ENCODE peak calls at places on chromosomes 6 and 20, in seven cellular contexts. Z is fibroblast of lung, C is A549, P is HepG2, M is neuronal stem cell, U is transverse colon, R is sigmoid colon. W is an unnamed sample. For H3K4me1, the result is how much of the 10 kb centered on the place peaks cover.

GRCh38 chr20:15176929-15177328 is 839.5 kb upstream of the FLRT3 start:
- DNase-seq in Z (no peak), C (no peak), P (no peak), M (no peak), U (no peak), R (no peak), W (no peak)

GRCh38 chr20:32190608-32191415 is 16.7 kb downstream of the PLAGL2 start:
- DNase-seq in Z (no peak), C (no peak), P (no peak), M (no peak), U (no peak), R (no peak), W (no peak)

GRCh38 chr6:11354019-11354418 is 121.6 kb upstream of the NEDD9 start:
- DNase-seq in Z (peak), C (no peak), P (no peak), M (no peak), U (no peak), R (no peak), W (peak)

GRCh38 chr6:158050955-158051354 is 69.3 kb downstream of the SYNJ2 start:
- DNase-seq in Z (no peak), C (no peak), P (no peak), M (no peak), U (no peak), R (no peak), W (no peak)

GRCh38 chr20:10077081-10077471 is 42.3 kb downstream of the ANKEF1 start:
- DNase-seq in Z (no peak), C (no peak), P (no peak), M (no peak), U (peak), R (no peak), W (no peak)

GRCh38 chr6:162262466-162263196 is 464.9 kb downstream of the PRKN start:
- DNase-seq in Z (no peak), C (no peak), P (no peak), M (no peak), U (no peak), R (no peak), W (no peak)

GRCh38 chr20:56187791-56188190 is 60.7 kb upstream of the MC3R start:
- DNase-seq in Z (no peak), C (no peak), P (peak), M (no peak), U (no peak), R (no peak), W (no peak)

GRCh38 chr20:46849751-46850150 is 44.9 kb upstream of the EYA2 start:
- DNase-seq in Z (no peak), C (no peak), P (no peak), M (no peak), U (no peak), R (no peak), W (no peak)

GRCh38 chr6:160129886-160130615 is 8.4 kb downstream of the SLC22A1 start:
- DNase-seq in Z (no peak), C (no peak), P (no peak), M (no peak), U (no peak), R (no peak), W (no peak)

GRCh38 chr6:144122861-144123260 is 27.5 kb upstream of the STX11 start:
- DNase-seq in Z (no peak), C (no peak), P (no peak), M (no peak), U (no peak), R (no peak), W (no peak)

GRCh38 chr6:19781269-19781668 is 55.9 kb upstream of the ID4 start:
- DNase-seq in Z (no peak), C (no peak), P (peak), M (no peak), U (no peak), R (no peak), W (no peak)

GRCh38 chr20:57894096-57894495 is 184.3 kb upstream of the PMEPA1 start:
- DNase-seq in Z (no peak), C (no peak), P (no peak), M (no peak), U (no peak), R (peak), W (no peak)

GRCh38 chr20:57895161-57895855 is 185.5 kb upstream of the PMEPA1 start:
- DNase-seq in Z (no peak), C (no peak), P (no peak), M (no peak), U (no peak), R (peak), W (no peak)

GRCh38 chr20:57892471-57892870 is 182.7 kb upstream of the PMEPA1 start:
- DNase-seq in Z (no peak), C (no peak), P (no peak), M (no peak), U (no peak), R (peak), W (no peak)

GRCh38 chr20:57894522-57894921 is 184.7 kb upstream of the PMEPA1 start:
- DNase-seq in Z (no peak), C (no peak), P (no peak), M (no peak), U (no peak), R (no peak), W (no peak)

GRCh38 chr20:57893364-57894001 is 183.7 kb upstream of the PMEPA1 start:
- DNase-seq in Z (no peak), C (no peak), P (no peak), M (no peak), U (no peak), R (peak), W (no peak)
- H3K4me1 ChIP-seq in Z (under half), C (under half), P (under half), M (under half), U (under half), R (under half), W (under half)

GRCh38 chr6:139161169-139161568 is 26.3 kb downstream of the HECA start:
- DNase-seq in Z (peak), C (no peak), P (peak), M (no peak), U (no peak), R (no peak), W (no peak)

GRCh38 chr6:139156102-139156501 is 21.2 kb downstream of the HECA start:
- DNase-seq in Z (no peak), C (no peak), P (no peak), M (no peak), U (no peak), R (no peak), W (no peak)

GRCh38 chr6:139156571-139156970 is 21.7 kb downstream of the HECA start:
- DNase-seq in Z (no peak), C (no peak), P (no peak), M (no peak), U (no peak), R (no peak), W (no peak)

GRCh38 chr6:139161817-139162284 is 27.0 kb downstream of the HECA start:
- DNase-seq in Z (peak), C (no peak), P (no peak), M (no peak), U (no peak), R (no peak), W (no peak)

GRCh38 chr6:139159016-139159415 is 24.1 kb downstream of the HECA start:
- DNase-seq in Z (peak), C (no peak), P (no peak), M (no peak), U (no peak), R (no peak), W (no peak)
- H3K4me1 ChIP-seq in Z (under half), C (under half), P (under half), M (under half), U (under half), R (under half), W (under half)

GRCh38 chr6:50713977-50714486 is 706 bp downstream of the TFAP2D start:
- DNase-seq in Z (no peak), C (no peak), P (no peak), M (no peak), U (no peak), R (no peak), W (no peak)
- H3K4me1 ChIP-seq in Z (under half), C (under half), P (under half), M (under half), U (under half), R (under half), W (under half)

DNA sequence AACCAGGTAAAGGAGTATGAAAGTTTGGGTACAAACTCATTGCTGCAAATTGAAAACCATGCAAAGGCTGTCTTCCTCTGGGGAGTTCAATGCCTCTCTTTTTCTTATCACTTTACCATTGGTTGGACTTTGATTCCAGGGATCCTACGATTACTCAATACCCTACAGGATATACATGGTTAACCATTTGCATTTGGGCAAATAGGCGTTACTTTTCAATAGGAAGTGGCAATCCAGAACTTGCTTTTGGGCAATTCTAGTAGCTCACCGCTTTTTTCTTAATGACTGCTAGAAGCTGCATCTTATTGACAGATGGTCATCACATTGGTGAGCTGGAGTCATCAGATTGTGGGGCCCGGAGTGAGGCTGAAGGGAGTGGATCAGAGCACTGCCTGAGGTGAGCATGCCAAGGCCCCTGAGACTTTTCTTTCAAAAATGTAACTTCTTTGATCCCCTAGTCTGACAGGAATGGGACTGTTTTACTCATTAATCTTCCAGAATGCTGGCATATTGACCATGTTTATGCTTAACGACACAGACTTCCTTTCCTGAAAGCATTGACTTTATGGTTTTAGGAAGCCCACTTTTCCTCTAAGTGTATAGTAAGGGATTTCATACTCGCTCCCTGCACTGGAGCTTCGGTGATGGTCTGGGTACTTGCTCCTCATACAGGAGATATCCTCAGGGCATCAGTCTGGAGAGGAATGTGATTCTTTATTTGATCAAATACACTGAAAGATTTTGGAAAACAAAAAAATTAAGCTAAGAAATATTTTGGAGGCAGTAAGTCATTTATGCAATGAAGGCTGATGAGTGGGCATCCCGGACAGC is at the start of gene CCR6:
- DNase-seq in Z (no peak), C (no peak), P (peak), M (no peak), U (no peak), R (no peak), W (no peak)
- H3K4me1 ChIP-seq in Z (under half), C (under half), P (half or more), M (under half), U (under half), R (under half), W (under half)

GRCh38 chr6:14727494-14728395 is 518.1 kb upstream of the JARID2 start:
- DNase-seq in Z (no peak), C (no peak), P (no peak), M (no peak), U (no peak), R (no peak), W (no peak)
- H3K4me1 ChIP-seq in Z (under half), C (under half), P (under half), M (under half), U (under half), R (under half), W (under half)

GRCh38 chr6:136483906-136484305 is 66.3 kb downstream of the MAP7 start:
- DNase-seq in Z (no peak), C (no peak), P (no peak), M (no peak), U (no peak), R (no peak), W (no peak)
- H3K4me1 ChIP-seq in Z (under half), C (under half), P (under half), M (under half), U (under half), R (under half), W (under half)

GRCh38 chr20:59605691-59606364 is 1.5 kb downstream of the PHACTR3 start:
- DNase-seq in Z (no peak), C (no peak), P (no peak), M (no peak), U (no peak), R (no peak), W (no peak)
- H3K4me1 ChIP-seq in Z (under half), C (under half), P (under half), M (under half), U (under half), R (under half), W (under half)

DNA sequence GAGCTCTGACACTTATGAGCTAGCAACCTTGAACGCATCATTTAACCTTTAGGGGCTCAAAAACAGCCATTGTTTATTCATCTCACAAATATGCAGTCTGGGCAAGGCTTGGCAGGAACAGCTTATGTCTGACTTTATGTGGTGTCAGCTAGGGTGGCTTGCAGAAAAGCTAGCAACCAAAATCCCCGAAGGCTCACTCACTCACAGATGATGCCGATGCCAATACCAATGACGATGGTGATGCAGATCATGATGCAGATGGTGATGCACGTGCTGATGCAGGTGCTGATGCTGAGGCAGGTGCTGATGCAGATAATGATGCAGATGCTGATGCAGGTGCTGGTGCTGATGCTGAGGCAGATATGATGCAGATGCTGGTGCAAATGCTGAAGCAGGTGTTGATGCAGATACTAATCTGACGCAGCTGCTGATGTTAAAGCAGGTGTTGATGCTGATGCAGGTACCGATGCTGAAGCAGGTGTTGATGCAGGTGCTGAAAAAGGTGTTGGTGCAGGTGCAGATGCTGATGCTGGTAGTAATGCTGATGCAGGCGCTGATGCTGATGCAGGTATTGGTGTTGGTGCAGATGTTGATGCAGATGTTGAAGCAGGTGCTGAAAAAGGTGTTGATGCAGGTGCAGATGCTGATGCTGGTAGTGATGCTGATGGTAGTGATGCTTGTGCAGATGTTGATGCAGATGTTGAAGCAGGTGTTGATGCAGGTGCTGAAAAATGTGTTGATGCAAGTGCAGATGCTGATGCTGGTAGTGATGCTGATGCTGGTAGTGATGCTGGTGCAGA is 195.6 kb downstream of the NFATC2 start:
- DNase-seq in Z (peak), C (peak), P (no peak), M (no peak), U (no peak), R (peak), W (no peak)
- H3K4me1 ChIP-seq in Z (under half), C (under half), P (under half), M (under half), U (under half), R (under half), W (under half)

W was measured in right cardiac atrium.